ENCODE peak calls at places on chromosomes 6 and 20, in seven cellular contexts. One of them, this sample, is unnamed.
A peak's percentile ranks its signal among the peaks of the same experiment; 100 is the strongest.

GRCh38 chr6:150492941-150493340 is 106.7 kb upstream of the PLEKHG1 start:
- DNase-seq in activated T-cell treated with anti-CD3 and anti-CD28 coated beads, Interleukin-2, amount 50 U/mL, for 72 hours: no peak
- DNase-seq in H4: peak; percentile 75
- DNase-seq in IMR-90: no peak
- DNase-seq in fibroblast of the conjunctiva: no peak
- DNase-seq in AG09309: no peak
- DNase-seq in astrocyte of the hippocampus: peak; percentile 93
- DNase-seq in this sample: no peak

GRCh38 chr6:109456710-109457595 is 1.4 kb upstream of the MICAL1 start:
- DNase-seq in H4: no peak
- DNase-seq in IMR-90: peak; percentile 31
- DNase-seq in AG09309: peak; percentile 42
- DNase-seq in astrocyte of the hippocampus: peak; percentile 19
- DNase-seq in fibroblast of the conjunctiva: peak; percentile 40
- DNase-seq in activated T-cell treated with anti-CD3 and anti-CD28 coated beads, Interleukin-2, amount 50 U/mL, for 72 hours: no peak
- DNase-seq in this sample: no peak

GRCh38 chr6:5053038-5053437 is 32.1 kb upstream of the PPP1R3G start:
- DNase-seq in activated T-cell treated with anti-CD3 and anti-CD28 coated beads, Interleukin-2, amount 50 U/mL, for 72 hours: no peak
- DNase-seq in AG09309: no peak
- DNase-seq in fibroblast of the conjunctiva: no peak
- DNase-seq in H4: no peak
- DNase-seq in astrocyte of the hippocampus: no peak
- DNase-seq in IMR-90: peak; percentile 71
- DNase-seq in this sample: no peak

GRCh38 chr20:42024653-42025052 is 406.5 kb upstream of the CHD6 start:
- DNase-seq in AG09309: no peak
- DNase-seq in IMR-90: no peak
- DNase-seq in fibroblast of the conjunctiva: no peak
- DNase-seq in activated T-cell treated with anti-CD3 and anti-CD28 coated beads, Interleukin-2, amount 50 U/mL, for 72 hours: no peak
- DNase-seq in astrocyte of the hippocampus: peak; percentile 22
- DNase-seq in H4: no peak
- DNase-seq in this sample: no peak

GRCh38 chr6:13188306-13188705 is 140.0 kb downstream of the TBC1D7 start:
- DNase-seq in activated T-cell treated with anti-CD3 and anti-CD28 coated beads, Interleukin-2, amount 50 U/mL, for 72 hours: no peak
- DNase-seq in AG09309: no peak
- DNase-seq in astrocyte of the hippocampus: peak; percentile 2
- DNase-seq in IMR-90: no peak
- DNase-seq in fibroblast of the conjunctiva: no peak
- DNase-seq in H4: no peak
- DNase-seq in this sample: no peak

GRCh38 chr6:106194949-106195919 is 109.1 kb downstream of the PRDM1 start:
- DNase-seq in AG09309: peak; percentile 17
- DNase-seq in IMR-90: peak; percentile 68
- DNase-seq in astrocyte of the hippocampus: peak; percentile 14
- DNase-seq in fibroblast of the conjunctiva: peak; percentile 53
- DNase-seq in H4: no peak
- DNase-seq in activated T-cell treated with anti-CD3 and anti-CD28 coated beads, Interleukin-2, amount 50 U/mL, for 72 hours: no peak
- DNase-seq in this sample: no peak

GRCh38 chr6:90715093-90715655 is 128.3 kb upstream of the MAP3K7 start:
- DNase-seq in activated T-cell treated with anti-CD3 and anti-CD28 coated beads, Interleukin-2, amount 50 U/mL, for 72 hours: no peak
- DNase-seq in fibroblast of the conjunctiva: no peak
- DNase-seq in H4: no peak
- DNase-seq in AG09309: no peak
- DNase-seq in astrocyte of the hippocampus: no peak
- DNase-seq in IMR-90: peak; percentile 84
- DNase-seq in this sample: no peak

GRCh38 chr6:161255518-161255917 is 18.3 kb downstream of the AGPAT4 start:
- DNase-seq in IMR-90: no peak
- DNase-seq in H4: no peak
- DNase-seq in astrocyte of the hippocampus: no peak
- DNase-seq in fibroblast of the conjunctiva: no peak
- DNase-seq in activated T-cell treated with anti-CD3 and anti-CD28 coated beads, Interleukin-2, amount 50 U/mL, for 72 hours: no peak
- DNase-seq in AG09309: no peak
- DNase-seq in this sample: no peak

GRCh38 chr20:12061471-12061870 is 143.8 kb downstream of the BTBD3 start:
- DNase-seq in activated T-cell treated with anti-CD3 and anti-CD28 coated beads, Interleukin-2, amount 50 U/mL, for 72 hours: no peak
- DNase-seq in AG09309: no peak
- DNase-seq in astrocyte of the hippocampus: no peak
- DNase-seq in fibroblast of the conjunctiva: no peak
- DNase-seq in H4: no peak
- DNase-seq in IMR-90: no peak
- DNase-seq in this sample: no peak

This sample was measured in stimulated activated CD8-positive, alpha-beta memory T cell treated with anti-CD3 and anti-CD28 coated beads, Interleukin-7, amount 100 ng/mL, for 48 hours.